ENCODE peak calls at places on chromosomes 16 and 17, in four cellular contexts. I, K, H and Y are unnamed samples.
A peak's percentile ranks its signal among the peaks of the same experiment; 100 is the strongest.

GRCh38 chr16:48603647-48604376 is 6.2 kb downstream of the N4BP1 start:
- DNase-seq in I (no peak), K (no peak), H (no peak), Y (no peak)

GRCh38 chr16:14528306-14528948 is 101.6 kb downstream of the PARN start:
- DNase-seq in I (no peak), K (no peak), H (no peak), Y (no peak)

GRCh38 chr16:89117239-89117974 is 23.8 kb downstream of the ACSF3 start:
- DNase-seq in I (no peak), K (peak; percentile 0), H (no peak), Y (no peak)

GRCh38 chr17:71003736-71004135 is 834.4 kb downstream of the KCNJ2 start:
- DNase-seq in I (no peak), K (peak; percentile 40), H (no peak), Y (no peak)

GRCh38 chr17:43559161-43559816 is 13.1 kb upstream of the ETV4 start:
- DNase-seq in I (no peak), K (no peak), H (peak; percentile 79), Y (no peak)

GRCh38 chr17:35257080-35257701 is 14.3 kb downstream of the SLFN5 start:
- DNase-seq in I (no peak), K (no peak), H (peak; percentile 7), Y (no peak)

GRCh38 chr17:4090898-4091297 is 51.9 kb downstream of the ZZEF1 start:
- DNase-seq in I (no peak), K (no peak), H (no peak), Y (no peak)

GRCh38 chr16:73735018-73735417 is 561.6 kb upstream of the PSMD7 start:
- DNase-seq in I (no peak), K (no peak), H (peak; percentile 8), Y (peak; percentile 11)

GRCh38 chr17:18039535-18040286 is 503 bp downstream of the GID4 start:
- DNase-seq in I (no peak), K (peak; percentile 56), H (no peak), Y (no peak)

GRCh38 chr17:35315971-35316370 is 57.5 kb downstream of the SLFN11 start:
- DNase-seq in I (no peak), K (no peak), H (no peak), Y (no peak)

GRCh38 chr16:53988136-53988535 is 284.2 kb downstream of the FTO start:
- DNase-seq in I (no peak), K (no peak), H (no peak), Y (no peak)

GRCh38 chr16:77059441-77059840 is 131.5 kb upstream of the MON1B start:
- DNase-seq in I (no peak), K (no peak), H (no peak), Y (no peak)

GRCh38 chr16:11136600-11136999 is 119.4 kb downstream of the SOCS1 start:
- DNase-seq in I (no peak), K (no peak), H (no peak), Y (no peak)

GRCh38 chr17:41324180-41325075 is 8.9 kb upstream of the KRTAP17-1 start:
- DNase-seq in I (no peak), K (peak; percentile 63), H (peak; percentile 18), Y (no peak)

GRCh38 chr16:82412770-82413169 is 214.0 kb upstream of the CDH13 start:
- DNase-seq in I (no peak), K (no peak), H (no peak), Y (no peak)

GRCh38 chr16:24525970-24526559 is 13.3 kb upstream of the RBBP6 start:
- DNase-seq in I (no peak), K (no peak), H (peak; percentile 58), Y (no peak)

GRCh38 chr17:8700546-8700945 is 44.1 kb downstream of the CCDC42 start:
- DNase-seq in I (no peak), K (no peak), H (no peak), Y (no peak)

GRCh38 chr17:57557363-57557762 is 187.7 kb downstream of the CCDC182 start:
- DNase-seq in I (no peak), K (no peak), H (no peak), Y (no peak)

GRCh38 chr17:58314706-58315015 is 13.9 kb downstream of the TSPOAP1 start:
- DNase-seq in I (no peak), K (no peak), H (no peak), Y (no peak)

GRCh38 chr16:19771796-19772195 is 53.7 kb downstream of the IQCK start:
- DNase-seq in I (no peak), K (no peak), H (no peak), Y (no peak)

GRCh38 chr17:2337152-2337810 is at the start of gene SGSM2:
- DNase-seq in I (peak; percentile 80), K (peak; percentile 49), H (peak; percentile 42), Y (no peak)

GRCh38 chr17:60077672-60078519 is 825 bp downstream of the HEATR6 start:
- DNase-seq in I (no peak), K (no peak), H (no peak), Y (no peak)

GRCh38 chr17:55763856-55764255 is 13.0 kb downstream of the PCTP start:
- DNase-seq in I (no peak), K (no peak), H (no peak), Y (no peak)

GRCh38 chr17:62807812-62808575 is at the start of gene MARCHF10:
- DNase-seq in I (peak; percentile 86), K (peak; percentile 77), H (no peak), Y (no peak)

GRCh38 chr16:84367297-84367680 is 1.0 kb upstream of the ATP2C2 start:
- DNase-seq in I (no peak), K (no peak), H (no peak), Y (no peak)

GRCh38 chr17:34981538-34982241 is 1.4 kb downstream of the LIG3 start:
- DNase-seq in I (peak; percentile 40), K (no peak), H (no peak), Y (no peak)

GRCh38 chr16:57084257-57084770 is 8.1 kb upstream of the CPNE2 start:
- DNase-seq in I (peak; percentile 85), K (peak; percentile 81), H (peak; percentile 54), Y (peak; percentile 25)

GRCh38 chr16:57083469-57083868 is 8.9 kb upstream of the CPNE2 start:
- DNase-seq in I (no peak), K (no peak), H (no peak), Y (no peak)

GRCh38 chr16:57082664-57083063 is 9.7 kb upstream of the CPNE2 start:
- DNase-seq in I (no peak), K (no peak), H (no peak), Y (no peak)

GRCh38 chr16:57084996-57085395 is 7.4 kb upstream of the CPNE2 start:
- DNase-seq in I (no peak), K (no peak), H (no peak), Y (no peak)

DNA sequence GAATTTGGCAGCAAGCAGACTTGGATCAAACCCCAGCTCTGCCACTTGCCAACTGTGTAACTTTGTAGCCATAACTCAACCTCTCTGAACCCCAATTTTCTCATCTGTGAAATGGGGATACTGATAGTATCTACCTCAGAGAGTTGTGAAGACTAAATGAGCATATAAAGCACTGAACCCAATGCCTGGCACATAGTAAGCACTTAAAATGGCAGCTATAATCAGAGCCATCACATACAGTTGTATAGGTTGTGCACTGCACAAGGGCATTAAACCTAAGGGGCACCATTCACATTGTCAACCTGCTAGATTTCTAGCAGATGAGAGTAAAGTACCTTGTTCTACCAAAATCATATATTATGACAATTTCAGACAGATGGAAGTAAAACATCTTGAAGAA is 10.6 kb upstream of the CPNE2 start:
- DNase-seq in I (no peak), K (no peak), H (no peak), Y (no peak)
- TF ChIP-seq TCF7 in I (no peak), K (no peak), H (no peak), Y (no peak)

DNA sequence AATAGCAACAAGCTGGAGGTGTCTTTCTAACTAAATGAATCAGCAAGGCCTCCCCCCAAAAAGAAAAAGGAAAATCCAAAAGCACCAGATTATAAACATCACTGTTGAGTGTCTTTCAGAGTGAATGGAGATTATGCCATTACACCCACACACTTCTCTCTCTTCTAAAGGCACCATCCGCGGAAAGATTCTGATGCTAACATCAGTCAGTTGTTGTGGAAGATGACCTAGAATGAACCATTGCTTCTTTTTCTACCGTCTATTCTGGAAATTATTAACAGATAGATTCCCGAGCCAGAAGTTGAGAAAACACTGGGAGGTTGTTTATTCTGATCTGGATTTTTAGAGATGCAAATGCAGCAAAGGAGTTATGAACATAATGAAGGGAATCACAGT is 60.9 kb upstream of the FAM20A start:
- DNase-seq in I (no peak), K (no peak), H (no peak), Y (no peak)
- TF ChIP-seq TCF7 in I (no peak), K (no peak), H (no peak), Y (no peak)

DNA sequence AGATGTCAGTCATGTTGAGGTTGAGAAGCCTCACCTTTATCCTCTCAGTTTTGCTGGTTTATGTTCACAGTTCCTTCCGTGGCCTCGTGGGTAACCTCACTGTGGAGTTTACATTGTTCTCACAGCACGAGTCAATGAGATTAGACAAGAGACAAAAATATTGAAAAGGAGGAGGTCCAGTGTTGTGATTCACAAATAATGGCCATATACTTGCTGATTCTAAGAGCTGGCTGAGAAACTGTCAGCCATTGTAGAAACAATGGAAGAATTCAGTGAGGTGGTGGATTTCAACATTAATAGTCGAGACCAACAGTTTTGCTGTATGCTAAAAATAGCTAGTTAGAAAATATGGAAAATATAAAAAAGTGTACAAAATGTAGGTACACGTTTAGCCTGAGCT is 176.4 kb upstream of the WSCD1 start:
- DNase-seq in I (no peak), K (no peak), H (no peak), Y (no peak)
- TF ChIP-seq TCF7 in I (no peak), K (no peak), H (no peak), Y (no peak)

GRCh38 chr17:32784113-32784512 is 92.8 kb downstream of the MYO1D start:
- DNase-seq in I (no peak), K (no peak), H (no peak), Y (no peak)
- TF ChIP-seq TCF7 in I (no peak), K (no peak), H (no peak), Y (no peak)

GRCh38 chr17:49132699-49133364 is at the start of gene B4GALNT2:
- DNase-seq in I (no peak), K (peak; percentile 64), H (no peak), Y (no peak)
- TF ChIP-seq TCF7 in I (no peak), K (no peak), H (no peak), Y (no peak)